ENCODE peak calls at places on chromosomes 3 and 15, in six cellular contexts. One of them, this sample, is unnamed.
A peak's percentile ranks its signal among the peaks of the same experiment; 100 is the strongest.

GRCh38 chr15:26722621-26723160 is 50.2 kb downstream of the GABRB3 start:
- DNase-seq in OCI-M1: no peak
- DNase-seq in right cardiac atrium: no peak
- DNase-seq in adrenal gland: no peak
- DNase-seq in thoracic aorta: no peak
- DNase-seq in ureter: no peak
- DNase-seq in this sample: no peak

GRCh38 chr3:156535162-156535627 is 19.7 kb downstream of the SSR3 start:
- DNase-seq in ureter: peak; percentile 64
- DNase-seq in OCI-M1: peak; percentile 47
- DNase-seq in thoracic aorta: peak; percentile 51
- DNase-seq in right cardiac atrium: peak; percentile 78
- DNase-seq in adrenal gland: peak; percentile 89
- DNase-seq in this sample: no peak

GRCh38 chr3:45362768-45363167 is 25.6 kb upstream of the LARS2 start:
- DNase-seq in adrenal gland: no peak
- DNase-seq in right cardiac atrium: no peak
- DNase-seq in ureter: no peak
- DNase-seq in thoracic aorta: no peak
- DNase-seq in OCI-M1: no peak
- DNase-seq in this sample: no peak

GRCh38 chr15:77774350-77774749 is 141.6 kb upstream of the LINGO1 start:
- DNase-seq in ureter: no peak
- DNase-seq in adrenal gland: no peak
- DNase-seq in thoracic aorta: no peak
- DNase-seq in OCI-M1: no peak
- DNase-seq in right cardiac atrium: no peak
- DNase-seq in this sample: no peak

GRCh38 chr3:98536456-98537017 is 4.8 kb downstream of the GPR15 start:
- DNase-seq in adrenal gland: no peak
- DNase-seq in thoracic aorta: no peak
- DNase-seq in OCI-M1: no peak
- DNase-seq in ureter: no peak
- DNase-seq in right cardiac atrium: no peak
- DNase-seq in this sample: no peak

GRCh38 chr15:42973114-42973513 is 52.5 kb upstream of the TTBK2 start:
- DNase-seq in OCI-M1: no peak
- DNase-seq in ureter: no peak
- DNase-seq in right cardiac atrium: no peak
- DNase-seq in thoracic aorta: no peak
- DNase-seq in adrenal gland: peak; percentile 68
- DNase-seq in this sample: no peak

GRCh38 chr15:73369073-73369694 is 426 bp upstream of the HCN4 start:
- DNase-seq in OCI-M1: no peak
- DNase-seq in right cardiac atrium: no peak
- DNase-seq in ureter: no peak
- DNase-seq in thoracic aorta: no peak
- DNase-seq in adrenal gland: no peak
- DNase-seq in this sample: no peak

GRCh38 chr3:8656240-8656639 is 11.6 kb upstream of the SSUH2 start:
- DNase-seq in OCI-M1: no peak
- DNase-seq in ureter: no peak
- DNase-seq in right cardiac atrium: no peak
- DNase-seq in thoracic aorta: no peak
- DNase-seq in adrenal gland: no peak
- DNase-seq in this sample: no peak

GRCh38 chr3:30293621-30294240 is 312.7 kb upstream of the TGFBR2 start:
- DNase-seq in right cardiac atrium: no peak
- DNase-seq in adrenal gland: no peak
- DNase-seq in thoracic aorta: no peak
- DNase-seq in OCI-M1: no peak
- DNase-seq in ureter: no peak
- DNase-seq in this sample: no peak